ENCODE peak calls at places on chromosomes 12 and 14, in eight cellular contexts. N is left ventricle myocardium inferior; K is neuronal stem cell; M is esophagus squamous epithelium; Y is naive thymus-derived CD4-positive, alpha-beta T cell; L is prostate gland; X is lower lobe of right lung; J is upper lobe of right lung. C is an unnamed sample.

GRCh38 chr12:47818382-47818700 is 1.4 kb downstream of the HDAC7 start:
- DNase-seq in N (no peak), K (no peak), M (no peak), Y (no peak), L (no peak), X (no peak), J (no peak), C (peak; percentile 70)

GRCh38 chr12:98478606-98479005 is 36.8 kb upstream of the TMPO start:
- DNase-seq in N (no peak), K (no peak), M (no peak), Y (no peak), L (no peak), X (no peak), J (no peak), C (no peak)

GRCh38 chr14:64693766-64694165 is 10.5 kb upstream of the PLEKHG3 start:
- DNase-seq in N (no peak), K (no peak), M (no peak), Y (no peak), L (no peak), X (no peak), J (no peak), C (no peak)

GRCh38 chr14:53793790-53794560 is 162.7 kb downstream of the BMP4 start:
- DNase-seq in N (peak; percentile 18), K (no peak), M (no peak), Y (no peak), L (no peak), X (no peak), J (no peak), C (no peak)

GRCh38 chr12:20220339-20220738 is 148.0 kb upstream of the PDE3A start:
- DNase-seq in N (no peak), K (no peak), M (no peak), Y (no peak), L (no peak), X (no peak), J (no peak), C (peak; percentile 44)

GRCh38 chr14:103593577-103593976 is 30.8 kb downstream of the COA8 start:
- DNase-seq in N (no peak), K (no peak), M (no peak), Y (no peak), L (no peak), X (no peak), J (no peak), C (no peak)

GRCh38 chr12:65232490-65233077 is 45.9 kb upstream of the MSRB3 start:
- DNase-seq in N (no peak), K (no peak), M (no peak), Y (no peak), L (no peak), X (no peak), J (no peak), C (peak; percentile 56)

GRCh38 chr14:95460647-95461478 is 55.6 kb downstream of the SYNE3 start:
- DNase-seq in N (no peak), K (no peak), M (no peak), Y (no peak), L (no peak), X (no peak), J (no peak), C (peak; percentile 94)

GRCh38 chr12:14850929-14851663 is 7.8 kb upstream of the ART4 start:
- DNase-seq in N (no peak), K (no peak), M (no peak), Y (no peak), L (no peak), X (no peak), J (no peak), C (no peak)

GRCh38 chr14:103123634-103124500 is 606 bp downstream of the TNFAIP2 start:
- DNase-seq in N (peak; percentile 68), K (no peak), M (no peak), Y (no peak), L (no peak), X (peak; percentile 78), J (no peak), C (peak; percentile 76)

GRCh38 chr12:107163413-107163812 is 70.1 kb upstream of the CRY1 start:
- DNase-seq in N (no peak), K (no peak), M (no peak), Y (no peak), L (no peak), X (no peak), J (no peak), C (peak; percentile 24)

GRCh38 chr12:57839996-57840395 is 6.5 kb downstream of the CTDSP2 start:
- DNase-seq in N (no peak), K (no peak), M (no peak), Y (no peak), L (no peak), X (no peak), J (no peak), C (no peak)

GRCh38 chr14:72677664-72678063 is 216.2 kb downstream of the DPF3 start:
- DNase-seq in N (no peak), K (no peak), M (no peak), Y (no peak), L (no peak), X (no peak), J (no peak), C (peak; percentile 47)

GRCh38 chr12:132516064-132517012 is 26.4 kb downstream of the FBRSL1 start:
- DNase-seq in N (no peak), K (no peak), M (no peak), Y (no peak), L (no peak), X (no peak), J (no peak), C (no peak)

GRCh38 chr12:132514216-132514820 is 24.4 kb downstream of the FBRSL1 start:
- DNase-seq in N (no peak), K (no peak), M (no peak), Y (no peak), L (no peak), X (no peak), J (no peak), C (no peak)

GRCh38 chr12:132513070-132513398 is 23.1 kb downstream of the FBRSL1 start:
- DNase-seq in N (no peak), K (no peak), M (no peak), Y (no peak), L (no peak), X (no peak), J (no peak), C (no peak)

GRCh38 chr12:132513458-132514135 is 23.6 kb downstream of the FBRSL1 start:
- DNase-seq in N (no peak), K (no peak), M (no peak), Y (no peak), L (no peak), X (no peak), J (no peak), C (no peak)

DNA sequence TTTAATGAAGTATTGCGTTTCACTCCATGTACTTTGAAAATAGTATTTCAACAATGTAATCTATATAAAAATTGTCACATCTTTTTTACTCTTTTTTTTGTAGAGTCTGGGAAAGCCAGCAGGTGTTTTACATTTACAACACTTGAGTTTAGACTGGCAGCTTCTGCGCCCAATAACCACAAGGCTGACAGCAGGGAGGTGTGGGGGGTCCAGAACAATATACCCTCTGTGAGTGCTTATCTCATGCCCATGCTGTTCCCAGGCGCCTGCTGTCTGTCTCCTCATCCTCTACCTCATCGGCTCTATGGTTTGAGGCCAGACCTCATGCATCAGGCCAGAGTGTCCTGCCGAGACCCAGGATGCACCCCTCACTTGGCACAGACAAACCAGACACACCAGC is 24.9 kb downstream of the FBRSL1 start:
- DNase-seq in N (no peak), K (no peak), M (no peak), Y (no peak), L (no peak), X (no peak), J (no peak), C (no peak)
- H3K4me1 ChIP-seq in N (peaks cover 26% of the 10 kb centered on the region), K (no peaks in the 10 kb centered on the region), M (peaks cover 11% of the 10 kb centered on the region), Y (no peaks in the 10 kb centered on the region), L (no peaks in the 10 kb centered on the region), X (peaks cover 5% of the 10 kb centered on the region), J (no peaks in the 10 kb centered on the region), C (no peaks in the 10 kb centered on the region)

GRCh38 chr14:70005281-70005805 is 126.1 kb downstream of the SMOC1 start:
- DNase-seq in N (no peak), K (no peak), M (no peak), Y (no peak), L (no peak), X (no peak), J (no peak), C (no peak)

GRCh38 chr14:70000601-70001000 is 121.4 kb downstream of the SMOC1 start:
- DNase-seq in N (no peak), K (no peak), M (no peak), Y (no peak), L (no peak), X (no peak), J (no peak), C (peak; percentile 74)

GRCh38 chr14:69999246-69999645 is 120.0 kb downstream of the SMOC1 start:
- DNase-seq in N (no peak), K (no peak), M (no peak), Y (no peak), L (no peak), X (no peak), J (no peak), C (peak; percentile 42)

GRCh38 chr14:70004791-70005190 is 125.6 kb downstream of the SMOC1 start:
- DNase-seq in N (no peak), K (no peak), M (no peak), Y (no peak), L (no peak), X (no peak), J (no peak), C (no peak)

GRCh38 chr14:70002589-70003240 is 123.5 kb downstream of the SMOC1 start:
- DNase-seq in N (no peak), K (no peak), M (no peak), Y (no peak), L (no peak), X (no peak), J (no peak), C (peak; percentile 28)
- H3K4me1 ChIP-seq in N (no peaks in the 10 kb centered on the region), K (peaks cover 17% of the 10 kb centered on the region), M (no peaks in the 10 kb centered on the region), Y (no peaks in the 10 kb centered on the region), L (no peaks in the 10 kb centered on the region), X (no peaks in the 10 kb centered on the region), J (no peaks in the 10 kb centered on the region), C (peaks cover 9% of the 10 kb centered on the region)

DNA sequence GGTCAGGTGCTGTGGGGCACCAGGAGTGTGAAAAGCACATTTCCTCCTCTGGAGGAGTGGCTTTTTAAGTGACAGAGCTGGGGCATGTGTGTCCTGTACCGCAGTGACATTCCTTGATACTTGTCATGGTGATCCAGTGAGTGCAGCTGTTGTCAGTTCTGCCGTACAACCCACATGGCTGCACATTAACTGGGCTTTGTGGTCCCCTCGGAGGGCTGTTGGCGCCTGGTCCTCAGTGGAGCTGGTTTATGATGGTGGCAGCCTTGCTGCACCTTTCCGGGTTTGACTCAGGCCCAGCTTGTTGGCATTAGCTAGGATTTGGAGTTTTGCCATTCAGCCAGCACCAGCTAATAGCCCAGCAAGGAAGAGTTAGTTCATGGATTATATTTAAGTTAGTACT is 77.0 kb downstream of the SLC25A47 start:
- DNase-seq in N (no peak), K (no peak), M (no peak), Y (no peak), L (peak; percentile 59), X (no peak), J (peak; percentile 35), C (no peak)
- H3K4me1 ChIP-seq in N (peaks cover 17% of the 10 kb centered on the region), K (peaks cover 33% of the 10 kb centered on the region), M (no peaks in the 10 kb centered on the region), Y (no peaks in the 10 kb centered on the region), L (peaks cover 10% of the 10 kb centered on the region), X (no peaks in the 10 kb centered on the region), J (no peaks in the 10 kb centered on the region), C (no peaks in the 10 kb centered on the region)

DNA sequence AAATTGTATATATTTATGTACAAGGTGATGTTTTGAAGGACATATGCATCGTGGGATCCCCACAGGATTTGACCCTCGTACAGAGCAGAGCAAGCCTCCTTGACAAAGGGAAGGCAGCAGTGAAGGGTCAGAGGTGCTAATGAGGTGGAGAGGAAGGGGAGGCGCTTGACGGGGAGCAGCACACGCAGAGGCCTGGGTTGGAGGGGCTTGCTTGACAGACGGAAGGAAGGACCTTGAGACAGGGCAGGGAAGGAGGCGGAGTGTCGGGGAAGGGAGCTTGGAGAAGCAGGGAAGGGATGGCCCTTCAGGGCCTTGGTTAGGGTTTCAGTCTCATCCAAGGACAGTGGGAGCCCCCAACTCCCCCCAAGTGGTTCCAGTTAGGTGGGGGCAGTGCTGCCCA is 52.6 kb downstream of the ZNF664 start:
- DNase-seq in N (no peak), K (no peak), M (no peak), Y (no peak), L (no peak), X (no peak), J (no peak), C (no peak)
- H3K4me1 ChIP-seq in N (peaks cover 55% of the 10 kb centered on the region), K (peaks cover 6% of the 10 kb centered on the region), M (no peaks in the 10 kb centered on the region), Y (no peaks in the 10 kb centered on the region), L (no peaks in the 10 kb centered on the region), X (peaks cover 5% of the 10 kb centered on the region), J (peaks cover 4% of the 10 kb centered on the region), C (peaks cover 37% of the 10 kb centered on the region)